ENCODE peak calls at places on chromosomes 16 and 17, in five cellular contexts. M is GM23338, L is Caco-2, Z is mucosa of descending colon, N is colonic mucosa. X is an unnamed sample.

GRCh38 chr16:49504626-49505025 is 131.0 kb downstream of the C16orf78 start:
- DNase-seq in M (no peak), L (no peak), Z (no peak), N (no peak), X (no peak)

GRCh38 chr16:66926171-66926570 is 836 bp upstream of the RRAD start:
- DNase-seq in M (no peak), L (no peak), Z (no peak), N (no peak), X (no peak)

GRCh38 chr17:59165933-59166342 is 10.4 kb downstream of the PRR11 start:
- DNase-seq in M (peak; percentile 89), L (peak; percentile 62), Z (no peak), N (no peak), X (peak; percentile 29)

GRCh38 chr17:50130778-50131317 is 888 bp upstream of the SAMD14 start:
- DNase-seq in M (peak; percentile 81), L (no peak), Z (no peak), N (no peak), X (no peak)

GRCh38 chr16:914453-914852 is 56.3 kb downstream of the LMF1 start:
- DNase-seq in M (no peak), L (no peak), Z (no peak), N (no peak), X (no peak)

GRCh38 chr17:80645706-80646325 is 101.2 kb downstream of the RPTOR start:
- DNase-seq in M (no peak), L (no peak), Z (no peak), N (no peak), X (no peak)

GRCh38 chr16:852451-853185 is 52.1 kb upstream of the GNG13 start:
- DNase-seq in M (no peak), L (no peak), Z (no peak), N (no peak), X (no peak)

GRCh38 chr16:12170103-12171025 is 193.8 kb downstream of the SNX29 start:
- DNase-seq in M (no peak), L (no peak), Z (no peak), N (no peak), X (no peak)

GRCh38 chr16:71426069-71426879 is 15.6 kb downstream of the TLE7 start:
- DNase-seq in M (peak; percentile 95), L (no peak), Z (peak; percentile 40), N (peak; percentile 21), X (peak; percentile 75)

GRCh38 chr16:75096730-75097129 is 19.9 kb downstream of the LDHD start:
- DNase-seq in M (peak; percentile 94), L (peak; percentile 90), Z (peak; percentile 41), N (peak; percentile 50), X (no peak)

GRCh38 chr17:13362341-13363122 is 239.2 kb downstream of the HS3ST3A1 start:
- DNase-seq in M (no peak), L (no peak), Z (no peak), N (no peak), X (no peak)

GRCh38 chr17:36863676-36864075 is 73.6 kb upstream of the LHX1 start:
- DNase-seq in M (no peak), L (no peak), Z (no peak), N (no peak), X (no peak)

GRCh38 chr17:27457731-27458523 is 1.7 kb downstream of the KSR1 start:
- DNase-seq in M (peak; percentile 45), L (peak; percentile 36), Z (no peak), N (no peak), X (no peak)

GRCh38 chr16:48676836-48677235 is 66.9 kb upstream of the N4BP1 start:
- DNase-seq in M (no peak), L (no peak), Z (no peak), N (no peak), X (no peak)

GRCh38 chr17:42655528-42655927 is 3.6 kb upstream of the TUBG2 start:
- DNase-seq in M (no peak), L (no peak), Z (no peak), N (no peak), X (no peak)

GRCh38 chr17:28864991-28865849 is 10.4 kb downstream of the ERAL1 start:
- DNase-seq in M (no peak), L (peak; percentile 71), Z (peak; percentile 81), N (peak; percentile 87), X (no peak)

GRCh38 chr16:28182183-28182582 is 29.6 kb downstream of the XPO6 start:
- DNase-seq in M (no peak), L (no peak), Z (no peak), N (no peak), X (no peak)

GRCh38 chr16:72197556-72197955 is 25.6 kb upstream of the PMFBP1 start:
- DNase-seq in M (no peak), L (no peak), Z (no peak), N (no peak), X (no peak)

GRCh38 chr17:1649116-1649843 is 386 bp downstream of the RILP start:
- DNase-seq in M (peak; percentile 82), L (peak; percentile 87), Z (peak; percentile 85), N (peak; percentile 72), X (peak; percentile 67)

GRCh38 chr17:8593830-8594229 is 36.7 kb downstream of the MYH10 start:
- DNase-seq in M (no peak), L (no peak), Z (no peak), N (no peak), X (no peak)
- H3K4me3 ChIP-seq in M (no peak overlapping the region), L (no peak overlapping the region), Z (no peak overlapping the region), N (no peak overlapping the region), X (no peak overlapping the region)

GRCh38 chr16:83307206-83307990 is 500.4 kb upstream of the HSBP1 start:
- DNase-seq in M (no peak), L (no peak), Z (no peak), N (no peak), X (no peak)
- H3K4me3 ChIP-seq in M (no peak overlapping the region), L (no peak overlapping the region), Z (no peak overlapping the region), N (no peak overlapping the region), X (no peak overlapping the region)

GRCh38 chr17:75778861-75779249 is 5.8 kb upstream of the UNK start:
- DNase-seq in M (peak; percentile 79), L (peak; percentile 73), Z (peak; percentile 84), N (peak; percentile 78), X (no peak)

GRCh38 chr17:75774471-75774987 is 9.5 kb upstream of the GALK1 start:
- DNase-seq in M (no peak), L (no peak), Z (no peak), N (no peak), X (no peak)

GRCh38 chr17:75777243-75777922 is 7.2 kb upstream of the UNK start:
- DNase-seq in M (no peak), L (no peak), Z (no peak), N (no peak), X (peak; percentile 8)

GRCh38 chr17:75774988-75775668 is 9.5 kb upstream of the UNK start:
- DNase-seq in M (peak; percentile 62), L (no peak), Z (no peak), N (no peak), X (no peak)

DNA sequence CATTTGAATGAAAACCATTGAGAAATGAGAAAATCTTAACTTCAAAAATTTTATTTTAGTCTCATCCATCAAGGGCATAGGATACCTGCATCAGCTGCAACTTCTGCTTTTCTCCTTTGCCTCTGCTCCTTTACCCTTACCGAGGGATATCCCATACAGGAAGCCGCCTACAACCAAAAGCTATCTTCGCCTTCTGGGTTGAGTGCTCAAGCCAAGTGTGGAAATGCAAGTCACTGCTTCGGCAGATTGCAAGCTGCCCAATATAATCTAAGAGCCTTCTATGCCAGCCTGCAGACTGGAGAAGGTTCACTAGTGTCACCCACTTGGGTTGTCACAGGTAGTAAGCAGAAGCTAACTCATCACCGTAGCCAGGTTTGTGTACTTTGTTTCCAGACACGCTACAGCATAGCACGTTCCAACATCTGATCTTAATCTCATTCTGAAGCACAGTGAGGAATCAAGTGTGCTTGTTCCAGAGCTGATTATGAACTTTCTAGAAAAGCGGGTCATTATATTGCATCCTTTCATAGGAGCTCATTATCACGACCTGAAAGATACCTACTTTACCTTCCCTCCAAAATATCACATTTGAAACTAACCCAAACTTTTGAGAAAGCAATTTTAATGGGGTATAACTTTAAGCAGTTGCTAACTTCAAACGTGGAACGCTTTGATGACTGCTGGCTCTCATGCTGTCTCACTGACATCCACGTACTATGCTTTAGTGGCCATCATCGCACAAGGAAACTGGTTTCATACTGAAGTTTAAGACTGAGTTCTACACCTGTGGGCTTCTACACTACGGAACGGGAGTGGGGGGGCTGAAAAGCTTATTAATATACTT is 8.0 kb upstream of the UNK start:
- DNase-seq in M (no peak), L (no peak), Z (no peak), N (no peak), X (no peak)
- H3K4me3 ChIP-seq in M (peak overlapping the region; percentile 80), L (no peak overlapping the region), Z (no peak overlapping the region), N (no peak overlapping the region), X (peak overlapping the region; percentile 86)

GRCh38 chr16:69701866-69702265 is 24.5 kb downstream of the NQO1 start:
- DNase-seq in M (no peak), L (no peak), Z (no peak), N (no peak), X (no peak)
- H3K4me3 ChIP-seq in M (no peak overlapping the region), L (no peak overlapping the region), Z (no peak overlapping the region), N (no peak overlapping the region), X (no peak overlapping the region)

X was measured in CD8-positive, alpha-beta memory T cell.